ENCODE peak calls at places on chromosomes 13 and 19, in five cellular contexts. C, W, N, E and H are unnamed samples.
A peak's percentile ranks its signal among the peaks of the same experiment; 100 is the strongest.

GRCh38 chr19:3516675-3517207 is 10.6 kb downstream of the FZR1 start:
- DNase-seq in C (peak; percentile 43), W (peak; percentile 64), N (no peak), E (no peak), H (no peak)

GRCh38 chr19:35843676-35844481 is 8.4 kb downstream of the NPHS1 start:
- DNase-seq in C (no peak), W (peak; percentile 81), N (no peak), E (peak; percentile 41), H (no peak)

GRCh38 chr19:14118165-14119051 is 846 bp upstream of the PRKACA start:
- DNase-seq in C (peak; percentile 77), W (peak; percentile 73), N (no peak), E (peak; percentile 54), H (peak; percentile 65)

GRCh38 chr13:23160241-23161175 is 20.3 kb upstream of the SGCG start:
- DNase-seq in C (no peak), W (no peak), N (no peak), E (no peak), H (no peak)

GRCh38 chr13:31663880-31664585 is 75.3 kb upstream of the RXFP2 start:
- DNase-seq in C (no peak), W (no peak), N (no peak), E (no peak), H (no peak)

GRCh38 chr19:37932985-37933953 is 26.3 kb downstream of the SIPA1L3 start:
- DNase-seq in C (peak; percentile 77), W (peak; percentile 37), N (no peak), E (peak; percentile 79), H (no peak)

GRCh38 chr13:112733661-112734379 is 44.0 kb downstream of the ATP11A start:
- DNase-seq in C (no peak), W (no peak), N (no peak), E (no peak), H (no peak)

GRCh38 chr19:17145546-17146497 is 69.3 kb upstream of the USE1 start:
- DNase-seq in C (no peak), W (no peak), N (no peak), E (no peak), H (no peak)

GRCh38 chr19:46601318-46602224 is at the start of gene CALM3:
- DNase-seq in C (no peak), W (no peak), N (peak; percentile 27), E (no peak), H (no peak)

GRCh38 chr13:34988330-34988791 is 46.3 kb downstream of the NBEA start:
- DNase-seq in C (no peak), W (no peak), N (no peak), E (no peak), H (no peak)

GRCh38 chr13:110133425-110134235 is 173.3 kb downstream of the COL4A1 start:
- DNase-seq in C (no peak), W (no peak), N (no peak), E (no peak), H (no peak)

GRCh38 chr13:90427322-90428272 is 919.9 kb upstream of the MIR17HG start:
- DNase-seq in C (no peak), W (no peak), N (no peak), E (no peak), H (no peak)

GRCh38 chr13:81540777-81541176 is 1199.9 kb upstream of the SPRY2 start:
- DNase-seq in C (peak; percentile 28), W (no peak), N (no peak), E (no peak), H (no peak)
- TF ChIP-seq CTCF in C (peak; percentile 41), W (peak; percentile 27), N (peak; percentile 14), E (no peak), H (no peak)

GRCh38 chr13:92745233-92745632 is 481.4 kb upstream of the GPC6 start:
- DNase-seq in C (peak; percentile 5), W (no peak), N (no peak), E (no peak), H (no peak)
- TF ChIP-seq CTCF in C (no peak), W (no peak), N (no peak), E (no peak), H (no peak)

DNA sequence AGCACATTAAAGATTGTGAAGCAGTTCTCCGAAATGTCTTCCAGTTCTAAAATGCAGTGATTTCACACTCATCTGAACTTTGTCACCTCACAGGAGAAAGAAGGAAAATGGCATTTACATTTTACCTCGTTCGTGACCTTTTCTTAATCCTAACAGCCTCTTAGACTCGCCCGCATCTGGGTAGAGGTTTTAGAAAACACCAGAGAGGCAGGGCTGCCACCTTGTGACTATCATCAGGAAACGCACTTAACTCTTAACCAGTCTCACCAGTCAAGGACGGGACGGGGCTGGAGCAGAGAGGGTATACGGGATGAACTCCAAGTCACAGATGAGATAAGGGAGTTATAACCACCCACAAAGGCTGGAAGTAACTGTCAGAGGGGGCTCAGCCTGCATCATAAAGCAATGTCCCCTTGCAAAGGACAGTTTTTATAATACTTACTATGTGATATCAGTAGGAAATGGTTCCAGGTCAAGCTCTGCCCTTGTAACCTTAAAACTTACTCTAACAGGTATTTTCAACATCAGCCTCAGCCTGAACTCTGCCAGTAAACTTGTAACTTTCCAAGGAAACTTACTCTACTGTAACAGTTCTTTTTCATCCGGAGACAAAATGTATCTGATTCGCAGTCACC is 8.6 kb upstream of the CEACAM6 start:
- DNase-seq in C (peak; percentile 66), W (peak; percentile 78), N (peak; percentile 51), E (peak; percentile 57), H (peak; percentile 7)
- TF ChIP-seq CTCF in C (peak; percentile 69), W (peak; percentile 56), N (peak; percentile 69), E (peak; percentile 66), H (peak; percentile 57)

GRCh38 chr19:1285737-1286360 is at the start of gene EFNA2:
- DNase-seq in C (no peak), W (no peak), N (no peak), E (no peak), H (no peak)

GRCh38 chr19:1286451-1286858 is 782 bp downstream of the EFNA2 start:
- DNase-seq in C (no peak), W (no peak), N (no peak), E (no peak), H (no peak)

GRCh38 chr19:1288528-1289394 is 3.1 kb downstream of the EFNA2 start:
- DNase-seq in C (no peak), W (peak; percentile 76), N (no peak), E (no peak), H (no peak)

GRCh38 chr19:1287622-1288527 is 2.2 kb downstream of the EFNA2 start:
- DNase-seq in C (no peak), W (no peak), N (no peak), E (no peak), H (no peak)

GRCh38 chr19:1286859-1287621 is 1.4 kb downstream of the EFNA2 start:
- DNase-seq in C (no peak), W (no peak), N (no peak), E (no peak), H (no peak)
- TF ChIP-seq CTCF in C (no peak), W (no peak), N (no peak), E (no peak), H (no peak)

DNA sequence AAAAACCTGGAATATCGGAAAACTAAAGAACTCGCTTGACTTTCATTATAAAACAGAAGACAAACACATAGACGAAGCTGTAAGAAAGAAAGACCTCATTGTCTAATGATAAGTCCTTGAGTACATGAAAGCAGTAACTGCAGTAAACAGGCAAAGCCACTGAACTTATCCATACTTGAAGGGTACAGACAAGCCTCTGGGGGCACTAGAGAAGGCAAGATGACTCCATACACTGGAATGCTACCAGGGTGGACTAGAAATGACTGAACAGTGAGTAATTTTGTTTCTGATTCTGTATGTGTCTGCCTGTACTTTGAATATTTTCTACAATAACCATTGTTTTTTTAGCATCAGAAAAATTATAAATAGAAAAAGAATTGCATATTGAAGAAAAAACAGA is 507.9 kb downstream of the UQCRFS1 start:
- DNase-seq in C (no peak), W (peak; percentile 17), N (no peak), E (peak; percentile 46), H (peak; percentile 27)
- TF ChIP-seq CTCF in C (no peak), W (no peak), N (no peak), E (peak; percentile 8), H (peak; percentile 49)

DNA sequence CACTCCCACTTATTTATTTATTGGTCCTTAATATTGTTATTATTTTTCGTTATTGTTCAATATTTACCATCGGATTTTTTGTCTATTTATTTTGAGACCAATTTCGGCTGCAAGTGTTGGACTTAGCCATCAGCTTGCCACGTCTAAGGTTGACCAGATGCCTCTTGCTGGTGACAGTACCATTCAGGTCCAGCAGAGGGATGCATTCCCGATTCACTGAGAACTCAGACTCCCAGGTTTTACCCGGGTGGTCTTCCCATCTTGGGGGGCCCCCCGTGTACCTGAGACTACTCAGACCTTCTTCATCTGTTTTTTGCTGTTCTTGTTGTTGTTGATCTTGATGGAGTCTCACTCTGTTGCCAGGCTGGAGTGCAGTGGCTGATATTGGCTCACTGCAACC is 1435.2 kb downstream of the UQCRFS1 start:
- DNase-seq in C (no peak), W (no peak), N (no peak), E (no peak), H (no peak)
- TF ChIP-seq CTCF in C (no peak), W (no peak), N (no peak), E (no peak), H (no peak)

GRCh38 chr13:21297914-21298831 is 121.7 kb downstream of the MRPL57 start:
- DNase-seq in C (peak; percentile 91), W (peak; percentile 86), N (peak; percentile 95), E (peak; percentile 86), H (peak; percentile 63)
- TF ChIP-seq CTCF in C (peak; percentile 83), W (peak; percentile 87), N (peak; percentile 94), E (peak; percentile 91), H (peak; percentile 87)